ENCODE peak calls at places on chromosomes 5 and 9, in four cellular contexts. N is CD8-positive, alpha-beta T cell; Z is small intestine; D is mammary epithelial cell. Q is an unnamed sample.

GRCh38 chr5:116494784-116495480 is 79.7 kb downstream of the SEMA6A start:
- DNase-seq in N (no peak), Z (no peak), D (no peak), Q (no peak)

GRCh38 chr9:123584202-123585176 is 228.5 kb downstream of the CRB2 start:
- DNase-seq in N (no peak), Z (no peak), D (no peak), Q (no peak)

GRCh38 chr5:134437340-134438267 is 25.9 kb upstream of the CDKN2AIPNL start:
- DNase-seq in N (no peak), Z (no peak), D (no peak), Q (no peak)

GRCh38 chr5:1375871-1376850 is 31.3 kb upstream of the CLPTM1L start:
- DNase-seq in N (no peak), Z (no peak), D (no peak), Q (no peak)

GRCh38 chr5:161189452-161189851 is 337.4 kb upstream of the ATP10B start:
- DNase-seq in N (no peak), Z (no peak), D (no peak), Q (no peak)

GRCh38 chr9:87342743-87343142 is 154.9 kb upstream of the DAPK1 start:
- DNase-seq in N (no peak), Z (no peak), D (no peak), Q (no peak)

GRCh38 chr5:50727149-50727496 is 60.7 kb downstream of the PARP8 start:
- DNase-seq in N (no peak), Z (peak), D (peak), Q (no peak)

GRCh38 chr5:110903966-110904365 is 165.2 kb downstream of the SLC25A46 start:
- DNase-seq in N (no peak), Z (no peak), D (no peak), Q (no peak)

GRCh38 chr5:59207416-59207815 is 624.5 kb downstream of the RAB3C start:
- DNase-seq in N (no peak), Z (no peak), D (no peak), Q (no peak)

GRCh38 chr5:424259-425110 is 18.5 kb upstream of the EXOC3 start:
- DNase-seq in N (no peak), Z (no peak), D (no peak), Q (no peak)

GRCh38 chr9:35792044-35792813 is 838 bp downstream of the NPR2 start:
- DNase-seq in N (no peak), Z (no peak), D (no peak), Q (no peak)
- H3K4me3 ChIP-seq in N (no peak), Z (no peak), D (no peak), Q (peak)

GRCh38 chr9:113594484-113595299 is 131.2 kb downstream of the RGS3 start:
- DNase-seq in N (no peak), Z (no peak), D (no peak), Q (no peak)
- H3K27ac ChIP-seq in N (no peak), Z (no peak), D (peak), Q (peak)

DNA sequence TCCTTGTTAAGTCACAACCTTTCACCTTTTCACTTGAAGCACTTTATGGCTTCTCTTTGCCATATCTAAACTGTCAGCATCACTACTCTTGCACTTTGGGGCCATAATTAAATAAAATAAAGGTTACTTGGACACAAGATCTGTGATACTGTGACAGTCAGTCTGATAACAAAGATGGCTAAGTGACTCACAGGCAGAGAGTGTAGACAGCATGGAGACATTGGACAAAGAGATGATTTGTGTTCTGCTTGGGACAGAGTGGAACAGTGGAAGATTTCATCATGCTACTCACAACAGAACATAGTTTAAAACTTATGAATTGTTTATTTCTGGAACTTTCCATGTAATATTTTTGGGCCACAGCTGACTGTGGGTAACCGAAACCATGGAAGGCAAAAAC is 81.7 kb upstream of the SMC5 start:
- DNase-seq in N (no peak), Z (no peak), D (peak), Q (no peak)
- H3K4me3 ChIP-seq in N (no peak), Z (no peak), D (no peak), Q (no peak)

DNA sequence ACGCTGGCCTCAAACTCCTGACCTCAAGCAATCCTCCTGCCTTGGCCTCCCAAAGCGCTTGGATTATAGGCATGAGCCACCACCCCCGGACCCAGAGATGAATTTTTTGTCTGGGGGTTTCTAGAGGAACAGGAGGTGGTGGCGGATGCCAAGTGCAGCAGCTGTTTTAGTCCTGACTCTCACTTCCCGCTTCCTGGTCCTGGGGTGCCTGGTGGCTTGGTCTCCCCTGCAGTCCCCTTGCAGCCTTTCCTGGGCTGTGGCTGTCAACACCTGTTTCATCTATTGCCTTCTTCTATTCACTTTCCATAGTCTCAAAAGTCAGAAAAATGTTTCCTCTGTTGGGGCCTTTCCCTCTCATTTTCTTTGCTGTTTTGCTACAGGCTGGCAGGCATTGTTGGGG is 6.5 kb upstream of the NHP2 start:
- DNase-seq in N (no peak), Z (no peak), D (no peak), Q (no peak)
- H3K27ac ChIP-seq in N (no peak), Z (no peak), D (no peak), Q (no peak)

GRCh38 chr5:2574155-2574554 is 177.3 kb downstream of the IRX2 start:
- DNase-seq in N (no peak), Z (no peak), D (no peak), Q (no peak)

GRCh38 chr5:2575292-2575691 is 176.2 kb downstream of the IRX2 start:
- DNase-seq in N (no peak), Z (no peak), D (no peak), Q (no peak)

GRCh38 chr5:2579126-2579525 is 172.4 kb downstream of the IRX2 start:
- DNase-seq in N (no peak), Z (no peak), D (no peak), Q (no peak)

GRCh38 chr5:2577637-2578036 is 173.8 kb downstream of the IRX2 start:
- DNase-seq in N (no peak), Z (no peak), D (no peak), Q (no peak)

DNA sequence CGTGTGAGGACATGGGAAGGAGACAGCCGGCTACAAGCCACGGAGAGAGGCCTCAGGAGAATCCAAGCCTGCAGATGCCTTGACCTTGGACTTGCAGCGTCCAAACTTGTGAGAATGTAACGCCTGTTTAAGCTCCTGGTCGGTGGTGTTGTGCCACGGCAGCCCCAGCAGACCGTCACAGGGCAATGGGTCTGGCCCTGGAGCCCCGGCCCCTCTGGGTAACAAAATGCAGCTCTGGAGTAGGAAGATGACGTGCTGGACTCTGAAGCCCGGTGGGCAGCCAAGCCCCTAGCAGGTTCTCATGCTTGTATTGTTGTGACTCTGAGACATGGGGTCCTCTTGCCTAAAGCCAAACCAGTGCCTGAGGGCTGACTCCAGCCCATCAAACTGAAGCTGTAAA is 174.7 kb downstream of the IRX2 start:
- DNase-seq in N (no peak), Z (no peak), D (no peak), Q (no peak)
- H3K4me3 ChIP-seq in N (no peak), Z (no peak), D (no peak), Q (no peak)

GRCh38 chr5:171438753-171439152 is 19.3 kb downstream of the FGF18 start:
- DNase-seq in N (no peak), Z (no peak), D (no peak), Q (no peak)

GRCh38 chr5:171437286-171437821 is 17.9 kb downstream of the FGF18 start:
- DNase-seq in N (no peak), Z (no peak), D (no peak), Q (no peak)

GRCh38 chr5:171434874-171435273 is 15.4 kb downstream of the FGF18 start:
- DNase-seq in N (no peak), Z (no peak), D (no peak), Q (no peak)

GRCh38 chr5:171435908-171436307 is 16.5 kb downstream of the FGF18 start:
- DNase-seq in N (no peak), Z (no peak), D (no peak), Q (no peak)

DNA sequence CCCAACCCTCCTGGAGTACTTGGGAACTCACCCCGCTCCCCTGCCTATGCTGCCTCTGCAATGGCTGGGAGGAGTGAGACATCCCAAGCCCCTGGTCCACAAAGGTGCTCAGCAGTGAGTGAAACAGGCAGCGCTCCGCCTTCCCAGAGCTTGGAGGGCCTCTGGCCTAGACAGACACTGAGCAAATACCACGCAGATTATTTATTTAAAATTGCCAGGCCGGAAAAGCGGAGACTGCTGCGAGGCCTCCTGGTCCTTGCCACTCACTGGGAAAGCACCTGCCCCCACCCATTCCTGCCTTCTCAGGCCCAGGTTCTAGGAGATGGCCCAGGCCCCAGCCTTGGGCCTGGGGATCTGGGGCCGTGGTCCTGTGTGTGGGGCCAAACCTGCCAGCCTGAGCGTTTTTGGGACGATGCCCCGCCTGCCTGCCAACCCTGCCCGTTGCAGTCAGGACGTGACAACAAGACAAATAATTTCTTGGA is 17.4 kb downstream of the FGF18 start:
- DNase-seq in N (no peak), Z (no peak), D (no peak), Q (no peak)
- H3K27ac ChIP-seq in N (no peak), Z (no peak), D (no peak), Q (no peak)

DNA sequence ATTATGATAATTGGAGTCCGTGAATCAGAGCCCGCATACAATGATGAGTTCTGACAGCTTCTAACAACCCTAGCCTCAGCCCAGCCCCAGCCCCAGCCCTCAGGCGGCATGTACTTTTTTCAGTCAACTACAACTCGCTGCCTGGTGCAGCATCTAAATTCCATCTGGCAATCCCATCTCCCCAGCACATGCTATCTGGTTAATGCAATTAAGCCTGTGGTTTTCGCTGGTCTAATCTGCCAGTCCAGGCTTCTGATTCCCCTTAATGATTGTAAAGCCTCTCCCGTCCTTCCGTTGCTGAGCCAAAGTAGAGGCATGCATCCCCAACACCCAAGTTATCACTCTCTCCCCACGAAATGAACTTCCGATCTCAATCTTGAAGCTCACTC is 903 bp downstream of the ELAVL2 start:
- DNase-seq in N (no peak), Z (no peak), D (peak), Q (no peak)
- H3K4me3 ChIP-seq in N (peak), Z (no peak), D (peak), Q (peak)

Q was measured in brain microvascular endothelial cell.